ENCODE peak calls at places on chromosomes 16 and 17, in five cellular contexts. J is mammary epithelial cell, X is neural progenitor cell, B is A549, H is psoas muscle. E is an unnamed sample.

GRCh38 chr16:85846461-85846860 is 47.0 kb downstream of the COX4I1 start:
- DNase-seq in J (no peak), X (no peak), B (no peak), H (no peak), E (no peak)

GRCh38 chr16:69563605-69564580 is 1.9 kb upstream of the NFAT5 start:
- DNase-seq in J (peak), X (peak), B (no peak), H (no peak), E (peak)

GRCh38 chr17:40622509-40622928 is 25.1 kb downstream of the SMARCE1 start:
- DNase-seq in J (no peak), X (no peak), B (no peak), H (no peak), E (no peak)

GRCh38 chr17:50128441-50129302 is 1.3 kb downstream of the SAMD14 start:
- DNase-seq in J (no peak), X (peak), B (no peak), H (peak), E (no peak)

GRCh38 chr16:12470311-12471229 is 333.1 kb downstream of the CPPED1 start:
- DNase-seq in J (no peak), X (no peak), B (no peak), H (peak), E (no peak)

GRCh38 chr17:36901506-36901905 is 35.8 kb upstream of the LHX1 start:
- DNase-seq in J (peak), X (peak), B (no peak), H (no peak), E (peak)

GRCh38 chr16:13866073-13866472 is 53.9 kb upstream of the ERCC4 start:
- DNase-seq in J (peak), X (peak), B (peak), H (peak), E (peak)

GRCh38 chr17:18132711-18133110 is 24.2 kb downstream of the MYO15A start:
- DNase-seq in J (no peak), X (no peak), B (no peak), H (no peak), E (no peak)

GRCh38 chr17:29549169-29549935 is 17.5 kb downstream of the ABHD15 start:
- DNase-seq in J (no peak), X (no peak), B (no peak), H (no peak), E (peak)

GRCh38 chr17:31882571-31882970 is 18.9 kb downstream of the UTP6 start:
- DNase-seq in J (no peak), X (no peak), B (no peak), H (no peak), E (no peak)

GRCh38 chr16:85195884-85196816 is 83.9 kb upstream of the CIBAR2 start:
- DNase-seq in J (no peak), X (no peak), B (no peak), H (peak), E (no peak)

GRCh38 chr17:76581515-76581914 is 4.1 kb downstream of the ST6GALNAC2 start:
- DNase-seq in J (peak), X (no peak), B (no peak), H (no peak), E (no peak)

GRCh38 chr17:59627269-59627668 is 7.6 kb downstream of the CLTC start:
- DNase-seq in J (no peak), X (no peak), B (no peak), H (no peak), E (peak)

GRCh38 chr16:86926146-86926545 is 347.8 kb downstream of the FOXL1 start:
- DNase-seq in J (no peak), X (no peak), B (no peak), H (no peak), E (no peak)

GRCh38 chr17:42288985-42289862 is 926 bp downstream of the STAT5A start:
- DNase-seq in J (no peak), X (no peak), B (no peak), H (peak), E (no peak)

GRCh38 chr16:54633943-54634362 is 296.7 kb upstream of the IRX5 start:
- DNase-seq in J (peak), X (peak), B (peak), H (no peak), E (no peak)

GRCh38 chr17:55734128-55734781 is 11.6 kb upstream of the TMEM100 start:
- DNase-seq in J (peak), X (peak), B (no peak), H (no peak), E (no peak)

GRCh38 chr17:67129283-67129682 is 84.9 kb downstream of the CACNG1 start:
- DNase-seq in J (no peak), X (no peak), B (no peak), H (no peak), E (no peak)

GRCh38 chr17:76697702-76698465 is 12.9 kb downstream of the MXRA7 start:
- DNase-seq in J (no peak), X (peak), B (no peak), H (no peak), E (peak)

GRCh38 chr16:46923513-46924295 is 39.5 kb downstream of the GPT2 start:
- DNase-seq in J (no peak), X (no peak), B (no peak), H (peak), E (no peak)

GRCh38 chr16:3879887-3880564 is 487 bp downstream of the CREBBP start:
- DNase-seq in J (peak), X (peak), B (peak), H (peak), E (peak)

GRCh38 chr17:33642002-33642401 is 348.9 kb upstream of the ASIC2 start:
- DNase-seq in J (no peak), X (no peak), B (no peak), H (no peak), E (no peak)

GRCh38 chr16:50065624-50066481 is at the start of gene HEATR3:
- DNase-seq in J (peak), X (peak), B (peak), H (peak), E (peak)

GRCh38 chr16:57628008-57628781 is at the start of gene ADGRG1:
- DNase-seq in J (peak), X (peak), B (peak), H (peak), E (peak)

GRCh38 chr16:50940275-50940854 is 198.5 kb downstream of the CYLD start:
- DNase-seq in J (no peak), X (peak), B (no peak), H (no peak), E (no peak)

GRCh38 chr17:74923538-74924249 is 379 bp upstream of the OTOP2 start:
- DNase-seq in J (peak), X (peak), B (peak), H (peak), E (peak)

GRCh38 chr17:27651411-27652345 is 20.7 kb downstream of the LGALS9 start:
- DNase-seq in J (peak), X (peak), B (no peak), H (peak), E (peak)

GRCh38 chr16:87560428-87561199 is 41.7 kb upstream of the JPH3 start:
- DNase-seq in J (no peak), X (no peak), B (peak), H (peak), E (peak)

GRCh38 chr16:85279874-85280545 is 167.7 kb upstream of the CIBAR2 start:
- DNase-seq in J (no peak), X (no peak), B (no peak), H (peak), E (peak)

GRCh38 chr17:59761385-59762021 is 54.0 kb downstream of the VMP1 start:
- DNase-seq in J (peak), X (peak), B (no peak), H (no peak), E (peak)

GRCh38 chr17:19237389-19238166 is 412 bp downstream of the EPN2 start:
- DNase-seq in J (peak), X (peak), B (peak), H (peak), E (no peak)

GRCh38 chr16:53925011-53925410 is 221.1 kb downstream of the FTO start:
- DNase-seq in J (no peak), X (no peak), B (no peak), H (no peak), E (peak)

GRCh38 chr17:4444782-4445473 is 11.2 kb downstream of the SPNS3 start:
- DNase-seq in J (peak), X (no peak), B (no peak), H (peak), E (no peak)

GRCh38 chr16:29951966-29952365 is 9.9 kb upstream of the TMEM219 start:
- DNase-seq in J (no peak), X (no peak), B (no peak), H (no peak), E (no peak)
- TF ChIP-seq CTCF in J (no peak), X (peak), B (no peak), H (no peak), E (no peak)

GRCh38 chr17:62931101-62931500 is 34.9 kb upstream of the TANC2 start:
- DNase-seq in J (no peak), X (no peak), B (no peak), H (no peak), E (no peak)

GRCh38 chr17:62935481-62935880 is 30.6 kb upstream of the TANC2 start:
- DNase-seq in J (no peak), X (no peak), B (no peak), H (no peak), E (no peak)

GRCh38 chr17:62937636-62938035 is 28.4 kb upstream of the TANC2 start:
- DNase-seq in J (no peak), X (no peak), B (no peak), H (no peak), E (no peak)

GRCh38 chr17:62929320-62929719 is 36.7 kb upstream of the TANC2 start:
- DNase-seq in J (peak), X (no peak), B (no peak), H (no peak), E (no peak)

GRCh38 chr17:62933986-62934385 is 32.0 kb upstream of the TANC2 start:
- DNase-seq in J (no peak), X (no peak), B (no peak), H (no peak), E (peak)
- H3K4me3 ChIP-seq in J (no peak), X (no peak), B (no peak), H (no peak), E (no peak)

GRCh38 chr16:65579050-65579449 is 457.2 kb upstream of the CDH11 start:
- DNase-seq in J (no peak), X (no peak), B (no peak), H (no peak), E (no peak)
- TF ChIP-seq CTCF in J (no peak), X (no peak), B (no peak), H (no peak), E (no peak)

GRCh38 chr17:15966879-15967248 is 21.9 kb downstream of the ADORA2B start:
- DNase-seq in J (no peak), X (peak), B (no peak), H (no peak), E (no peak)
- H3K4me3 ChIP-seq in J (no peak), X (peak), B (no peak), H (no peak), E (no peak)

GRCh38 chr16:81493755-81494433 is 49.3 kb downstream of the CMIP start:
- DNase-seq in J (peak), X (no peak), B (peak), H (peak), E (peak)

GRCh38 chr16:81494434-81494806 is 49.8 kb downstream of the CMIP start:
- DNase-seq in J (no peak), X (no peak), B (no peak), H (peak), E (no peak)

GRCh38 chr16:81496742-81497141 is 52.1 kb downstream of the CMIP start:
- DNase-seq in J (no peak), X (no peak), B (no peak), H (peak), E (no peak)

GRCh38 chr16:81494888-81495287 is 50.3 kb downstream of the CMIP start:
- DNase-seq in J (no peak), X (no peak), B (no peak), H (no peak), E (no peak)

DNA sequence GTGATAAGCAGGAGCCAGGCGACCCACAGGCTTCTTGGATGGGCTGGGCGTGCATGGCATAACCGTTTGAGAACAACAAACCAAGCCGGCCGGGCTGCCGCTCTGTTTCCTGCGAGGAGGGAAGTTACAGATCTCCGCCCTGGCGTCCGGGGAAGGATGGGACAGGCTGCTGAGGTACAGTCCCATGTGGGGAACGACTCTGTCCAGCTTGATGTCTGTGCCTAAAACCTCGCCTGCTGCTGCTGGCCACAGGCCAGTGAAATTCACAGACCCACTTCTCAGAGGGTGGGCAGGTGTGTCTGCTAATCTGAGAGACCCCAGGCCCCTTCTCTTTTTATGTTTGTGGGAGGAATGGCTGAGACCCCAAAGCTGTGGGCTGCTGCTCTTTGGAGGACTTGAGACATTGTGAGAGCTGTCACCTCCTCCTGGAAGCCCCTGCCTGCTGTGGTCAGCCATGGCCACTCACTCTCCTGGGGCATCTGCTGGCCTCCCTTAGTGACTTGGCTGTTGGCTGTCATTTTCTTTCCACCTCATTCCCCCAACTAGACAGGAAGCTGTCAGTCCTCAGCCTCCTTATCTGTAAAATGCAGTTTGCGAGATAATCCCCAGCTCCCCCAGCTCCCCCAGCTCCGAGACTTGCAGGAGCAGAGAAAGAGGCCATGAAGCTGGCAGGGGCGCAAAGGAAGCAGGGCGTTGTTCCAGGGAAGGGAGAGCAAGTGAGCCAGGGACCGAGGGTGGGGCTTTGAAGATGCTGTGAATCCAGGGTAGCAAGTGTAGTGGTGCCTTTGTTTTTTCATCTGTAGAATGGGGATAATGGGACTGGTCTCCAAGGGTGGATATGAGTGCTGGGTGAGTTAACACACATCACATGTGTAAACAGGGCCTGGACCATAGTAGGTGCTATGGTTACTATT is 51.0 kb downstream of the CMIP start:
- DNase-seq in J (no peak), X (no peak), B (no peak), H (peak), E (no peak)
- TF ChIP-seq CTCF in J (no peak), X (no peak), B (no peak), H (no peak), E (no peak)

GRCh38 chr17:80527016-80527645 is 17.5 kb upstream of the RPTOR start:
- DNase-seq in J (peak), X (no peak), B (peak), H (no peak), E (no peak)

GRCh38 chr17:80528521-80528920 is 16.1 kb upstream of the RPTOR start:
- DNase-seq in J (no peak), X (no peak), B (no peak), H (no peak), E (no peak)

GRCh38 chr17:80529104-80529903 is 15.3 kb upstream of the RPTOR start:
- DNase-seq in J (no peak), X (no peak), B (no peak), H (peak), E (no peak)

GRCh38 chr17:80524150-80524712 is 20.4 kb upstream of the RPTOR start:
- DNase-seq in J (no peak), X (no peak), B (no peak), H (no peak), E (peak)

DNA sequence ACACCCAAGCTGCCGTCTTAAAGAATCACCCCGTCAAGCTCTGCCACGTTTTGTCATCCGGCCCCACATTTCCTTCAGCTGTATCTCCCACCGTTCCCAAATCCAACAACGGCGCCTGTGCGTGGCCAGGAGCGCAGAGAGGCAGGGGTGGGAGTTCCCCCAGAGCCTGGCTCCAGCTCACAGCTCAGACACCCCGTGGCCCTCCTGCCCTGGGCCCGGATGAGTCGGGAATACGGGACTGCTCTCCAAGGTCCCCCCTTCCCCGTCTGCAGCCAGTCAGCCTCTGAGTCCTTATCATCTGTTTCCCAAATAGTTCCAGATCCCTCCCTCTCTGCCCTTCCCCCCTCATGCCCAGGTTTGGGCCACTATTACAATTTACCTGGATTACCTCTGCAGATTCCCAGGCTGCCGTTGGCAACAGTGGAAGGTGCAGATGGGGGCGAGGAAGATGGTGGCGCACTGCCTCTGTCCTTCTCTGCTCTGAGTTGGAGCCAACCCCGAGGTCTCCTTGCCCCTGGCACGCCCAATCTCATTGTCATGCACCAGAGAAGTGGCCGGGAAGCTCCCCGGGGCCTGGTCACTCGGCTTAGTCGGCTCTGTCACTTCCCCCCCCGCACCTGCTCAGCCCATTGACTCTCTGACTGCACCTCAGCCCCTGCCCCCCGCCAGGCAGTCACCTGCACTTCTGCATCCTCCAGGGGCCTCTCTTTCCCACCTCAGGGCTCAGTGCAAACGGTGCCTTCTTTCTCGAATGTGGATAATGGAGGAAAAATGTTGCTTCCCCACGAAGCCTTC is 18.3 kb upstream of the RPTOR start:
- DNase-seq in J (no peak), X (no peak), B (no peak), H (no peak), E (no peak)
- H3K4me3 ChIP-seq in J (no peak), X (no peak), B (no peak), H (no peak), E (no peak)

DNA sequence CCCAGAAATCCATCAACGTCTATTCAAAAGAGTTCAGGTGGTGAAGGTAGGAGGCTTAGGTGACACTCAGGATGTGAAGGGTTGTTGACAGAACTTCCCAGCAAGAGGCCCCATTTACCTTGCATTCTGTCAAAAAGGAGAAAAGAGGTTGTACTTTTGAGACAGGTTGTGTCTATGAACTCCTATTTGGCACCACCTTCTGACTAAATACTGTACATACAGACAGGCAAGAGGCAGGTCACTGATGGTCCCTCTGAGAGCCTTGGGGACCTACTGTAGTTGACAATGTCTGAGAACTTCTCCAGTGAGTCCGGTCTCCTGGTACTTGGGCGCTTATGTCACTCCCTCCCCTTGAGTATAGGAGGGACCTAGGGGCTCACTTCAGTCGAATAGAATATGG is 479.3 kb upstream of the ZFHX3 start:
- DNase-seq in J (no peak), X (no peak), B (no peak), H (no peak), E (no peak)
- TF ChIP-seq CTCF in J (no peak), X (no peak), B (no peak), H (no peak), E (no peak)